ENCODE peak calls at places on chromosome 14, in seven cellular contexts. L is K562, K is uterus, Z is spleen, A is sigmoid colon, C is heart left ventricle, G is IMR-90. F is an unnamed sample.

GRCh38 chr14:75417674-75418073 is 10.1 kb upstream of the JDP2 start:
- DNase-seq in L (peak), K (no peak), Z (no peak), A (no peak), C (no peak), G (peak), F (no peak)

GRCh38 chr14:34211732-34212131 is 250.3 kb downstream of the SPTSSA start:
- DNase-seq in L (no peak), K (no peak), Z (no peak), A (no peak), C (no peak), G (no peak), F (no peak)

GRCh38 chr14:79670811-79671210 is 540.5 kb downstream of the DIO2 start:
- DNase-seq in L (no peak), K (no peak), Z (no peak), A (no peak), C (no peak), G (no peak), F (no peak)

GRCh38 chr14:100214768-100215079 is 24.2 kb upstream of the YY1 start:
- DNase-seq in L (no peak), K (no peak), Z (no peak), A (no peak), C (no peak), G (no peak), F (no peak)

GRCh38 chr14:61472801-61473376 is 151.5 kb downstream of the PRKCH start:
- DNase-seq in L (no peak), K (no peak), Z (peak), A (no peak), C (no peak), G (peak), F (no peak)

GRCh38 chr14:36955376-36955775 is 217.0 kb downstream of the SLC25A21 start:
- DNase-seq in L (no peak), K (no peak), Z (no peak), A (no peak), C (no peak), G (peak), F (no peak)

GRCh38 chr14:75720828-75721227 is 59.8 kb downstream of the TTLL5 start:
- DNase-seq in L (no peak), K (peak), Z (no peak), A (peak), C (peak), G (no peak), F (no peak)

GRCh38 chr14:94322648-94323570 is at the start of gene SERPINA6:
- DNase-seq in L (no peak), K (no peak), Z (no peak), A (no peak), C (no peak), G (peak), F (no peak)

GRCh38 chr14:45212231-45212630 is 40.8 kb downstream of the MIS18BP1 start:
- DNase-seq in L (no peak), K (no peak), Z (no peak), A (no peak), C (no peak), G (no peak), F (no peak)

GRCh38 chr14:31819281-31819680 is 257.8 kb upstream of the ARHGAP5 start:
- DNase-seq in L (no peak), K (no peak), Z (no peak), A (no peak), C (no peak), G (no peak), F (no peak)

GRCh38 chr14:19911114-19911513 is 9.3 kb upstream of the OR4K5 start:
- DNase-seq in L (no peak), K (no peak), Z (peak), A (no peak), C (no peak), G (no peak), F (no peak)

GRCh38 chr14:80965041-80965440 is 9.6 kb downstream of the TSHR start:
- DNase-seq in L (no peak), K (no peak), Z (no peak), A (no peak), C (no peak), G (no peak), F (no peak)

GRCh38 chr14:52048641-52049204 is 20.1 kb downstream of the NID2 start:
- DNase-seq in L (no peak), K (no peak), Z (no peak), A (peak), C (no peak), G (no peak), F (no peak)

DNA sequence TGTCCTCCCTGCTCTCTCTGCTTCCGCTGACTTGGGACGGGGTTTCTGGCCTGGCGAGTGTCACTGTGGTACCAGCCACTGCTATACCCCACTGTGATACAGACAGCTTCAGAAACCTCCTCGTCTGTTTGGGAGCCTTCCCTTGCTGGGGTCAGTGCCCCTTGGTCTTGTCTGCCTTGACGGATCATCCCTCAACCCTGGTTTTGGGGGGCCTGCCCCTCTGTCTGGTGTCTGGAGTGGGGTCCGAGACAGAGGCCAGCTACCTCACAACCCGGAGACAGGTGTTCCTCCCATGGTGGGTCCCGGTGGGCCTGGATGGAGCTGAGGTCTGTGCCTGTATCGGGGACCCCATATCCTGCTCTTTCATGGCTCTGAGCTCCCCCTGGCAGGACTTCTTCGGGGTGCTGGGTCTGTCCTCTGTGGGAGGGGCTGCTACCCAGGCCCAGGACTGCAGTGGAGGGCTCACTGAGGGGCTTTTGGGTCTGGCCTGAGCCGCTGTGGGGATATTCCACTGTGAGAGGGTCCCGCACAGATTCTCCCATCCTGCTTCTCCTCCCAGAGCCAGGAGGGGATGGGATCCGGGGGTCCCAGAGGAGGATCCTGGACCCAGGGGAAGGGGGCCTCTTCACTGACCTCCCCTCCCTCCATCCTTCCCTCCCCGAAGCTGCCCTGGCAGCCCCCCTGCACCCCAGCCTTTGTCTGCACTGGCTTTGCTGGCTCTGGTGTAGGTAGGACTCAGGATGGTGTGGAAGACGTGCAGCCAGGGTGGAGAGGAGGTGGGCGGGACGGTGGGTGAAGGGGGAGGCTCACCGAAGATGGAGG is 365.5 kb downstream of the TMEM121 start:
- DNase-seq in L (no peak), K (peak), Z (peak), A (peak), C (peak), G (no peak), F (no peak)
- H3K4me3 ChIP-seq in L (no peak), K (no peak), Z (peak), A (no peak), C (no peak), G (no peak), F (no peak)

GRCh38 chr14:104371031-104371430 is 208.5 kb upstream of the C14orf180 start:
- DNase-seq in L (no peak), K (no peak), Z (no peak), A (no peak), C (no peak), G (no peak), F (no peak)

GRCh38 chr14:104371917-104372316 is 207.6 kb upstream of the C14orf180 start:
- DNase-seq in L (no peak), K (no peak), Z (no peak), A (no peak), C (no peak), G (no peak), F (no peak)

GRCh38 chr14:104368751-104369100 is 210.8 kb upstream of the C14orf180 start:
- DNase-seq in L (no peak), K (no peak), Z (no peak), A (no peak), C (no peak), G (no peak), F (no peak)

GRCh38 chr14:104369208-104369607 is 210.4 kb upstream of the C14orf180 start:
- DNase-seq in L (no peak), K (no peak), Z (no peak), A (no peak), C (no peak), G (no peak), F (no peak)

DNA sequence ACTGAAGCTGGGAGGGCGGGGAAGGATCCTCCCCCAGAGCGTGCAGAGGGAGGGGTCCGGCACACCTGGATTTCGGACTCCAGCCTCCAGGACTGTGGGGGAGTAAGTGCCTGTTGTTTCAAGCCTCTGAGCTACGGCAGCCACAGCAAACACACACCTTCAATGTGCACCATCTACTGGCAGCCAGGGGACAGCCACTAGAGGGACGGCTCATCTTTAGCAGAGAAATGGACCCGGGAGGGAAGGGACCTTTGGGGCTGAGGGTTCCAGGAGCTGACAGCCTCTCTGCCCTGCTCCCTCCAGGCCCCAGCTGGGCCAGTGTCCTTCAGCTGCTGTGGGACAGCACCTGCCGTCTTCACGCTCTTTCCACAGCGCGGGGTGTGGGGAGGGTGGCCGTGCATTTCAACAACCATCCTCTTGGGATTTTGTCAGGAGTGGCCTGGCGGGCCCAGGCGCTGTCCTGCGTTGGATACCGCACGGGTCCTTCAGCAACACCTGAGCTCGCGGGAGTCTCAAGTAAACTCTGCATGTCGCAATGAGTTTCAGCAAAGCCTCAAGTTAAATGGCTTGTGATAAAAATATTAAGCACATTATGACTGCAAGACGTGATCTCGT is 209.2 kb upstream of the C14orf180 start:
- DNase-seq in L (peak), K (no peak), Z (no peak), A (no peak), C (peak), G (no peak), F (no peak)
- TF ChIP-seq CTCF in L (peak), K (no peak), Z (peak), A (peak), C (peak), G (no peak), F (no peak)

DNA sequence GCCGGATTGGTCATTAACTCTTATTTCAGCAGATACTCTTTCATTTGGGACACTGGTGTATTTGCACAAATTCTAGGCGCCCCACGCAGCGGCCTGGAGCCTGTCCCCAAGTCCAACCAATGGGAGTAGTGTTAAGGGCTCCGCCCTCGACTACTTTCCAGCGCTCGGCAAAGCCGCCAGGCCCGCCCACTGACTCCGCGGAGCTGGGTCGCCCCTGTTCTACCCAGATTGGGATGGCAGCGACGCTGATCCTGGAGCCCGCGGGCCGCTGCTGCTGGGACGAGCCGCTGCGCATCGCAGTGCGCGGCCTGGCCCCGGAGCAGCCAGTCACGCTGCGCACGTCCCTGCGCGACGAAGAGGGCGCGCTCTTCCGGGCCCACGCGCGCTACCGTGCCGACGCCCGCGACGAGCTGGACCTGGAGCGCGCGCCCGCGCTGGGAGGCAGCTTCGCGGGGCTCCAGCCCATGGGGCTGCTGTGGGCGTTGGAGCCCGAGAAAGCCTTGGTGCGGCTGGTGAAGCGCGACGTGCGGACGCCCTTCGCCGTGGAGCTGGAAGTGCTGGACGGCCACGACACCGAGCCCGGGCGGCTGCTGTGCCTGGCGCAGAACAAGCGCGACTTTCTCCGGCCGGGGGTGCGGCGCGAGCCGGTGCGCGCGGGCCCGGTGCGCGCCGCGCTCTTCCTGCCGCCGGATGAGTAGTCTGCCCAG is at the start of gene ACOT6:
- DNase-seq in L (peak), K (peak), Z (peak), A (peak), C (peak), G (peak), F (no peak)
- TF ChIP-seq POLR2A in L (no peak), K (peak), Z (no peak), A (no peak), C (no peak), G (no peak), F (peak)

GRCh38 chr14:64422006-64422405 is 33.9 kb downstream of the MTHFD1 start:
- DNase-seq in L (no peak), K (no peak), Z (no peak), A (no peak), C (no peak), G (no peak), F (no peak)
- H3K4me3 ChIP-seq in L (no peak), K (no peak), Z (no peak), A (no peak), C (no peak), G (no peak), F (no peak)

DNA sequence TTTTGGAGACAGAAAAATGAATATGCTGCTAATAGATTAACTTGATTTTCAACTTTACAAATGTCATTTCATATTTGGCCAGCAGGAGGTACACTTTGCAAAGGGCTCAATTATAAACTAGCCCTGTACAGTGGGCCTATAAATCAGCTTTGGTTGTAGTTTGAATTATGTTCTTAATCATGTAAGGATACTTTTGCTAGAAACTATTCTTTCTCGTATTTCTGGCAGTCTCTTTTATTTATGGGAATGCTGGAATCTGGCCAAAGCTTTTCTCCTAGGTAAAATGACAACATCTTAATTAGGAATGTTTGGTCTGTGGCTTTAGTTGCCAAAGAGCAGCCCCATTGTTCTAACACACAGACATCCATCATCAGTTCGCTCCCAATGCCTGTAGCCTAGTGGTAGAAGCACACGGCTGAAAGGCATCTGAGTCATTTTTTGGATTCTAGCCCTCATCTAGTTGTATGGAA is 1322.3 kb upstream of the SEL1L start:
- DNase-seq in L (no peak), K (no peak), Z (no peak), A (no peak), C (no peak), G (peak), F (no peak)
- TF ChIP-seq CTCF in L (no peak), K (no peak), Z (peak), A (no peak), C (peak), G (peak), F (peak)

GRCh38 chr14:59463773-59464650 is 1.2 kb downstream of the GPR135 start:
- DNase-seq in L (no peak), K (no peak), Z (peak), A (peak), C (peak), G (no peak), F (no peak)
- TF ChIP-seq POLR2A in L (no peak), K (no peak), Z (no peak), A (no peak), C (no peak), G (no peak), F (no peak)